ENCODE peak calls at places on chromosomes 16 and 17, in seven cellular contexts. F is SK-N-SH; N is esophagus squamous epithelium; T is aorta; H is dermis blood vessel endothelial cell; X is activated naive CD8-positive, alpha-beta T cell treated with anti-CD3 and anti-CD28 coated beads, Interleukin-2, amount 50 U/mL, for 24 hours; W is astrocyte of the spinal cord. Y is an unnamed sample.

GRCh38 chr16:12162151-12162559 is 185.6 kb downstream of the SNX29 start:
- DNase-seq in F (no peak), N (no peak), T (no peak), H (no peak), X (no peak), W (no peak), Y (no peak)

GRCh38 chr16:46975908-46976470 is 2.5 kb upstream of the DNAJA2 start:
- DNase-seq in F (no peak), N (no peak), T (no peak), H (no peak), X (no peak), W (no peak), Y (no peak)

GRCh38 chr17:80393491-80393890 is 21.5 kb upstream of the ENDOV start:
- DNase-seq in F (no peak), N (no peak), T (no peak), H (no peak), X (no peak), W (no peak), Y (no peak)

GRCh38 chr16:89025636-89026035 is 48.6 kb upstream of the CBFA2T3 start:
- DNase-seq in F (no peak), N (no peak), T (no peak), H (no peak), X (no peak), W (no peak), Y (no peak)

GRCh38 chr16:66006485-66006884 is 360.0 kb upstream of the CDH5 start:
- DNase-seq in F (no peak), N (no peak), T (no peak), H (no peak), X (no peak), W (no peak), Y (no peak)

GRCh38 chr16:87317766-87318121 is 552 bp upstream of the C16orf95 start:
- DNase-seq in F (peak; percentile 75), N (no peak), T (peak; percentile 68), H (peak; percentile 66), X (peak; percentile 40), W (no peak), Y (no peak)

GRCh38 chr16:55701442-55702319 is 45.9 kb downstream of the SLC6A2 start:
- DNase-seq in F (peak; percentile 65), N (no peak), T (peak; percentile 70), H (peak; percentile 82), X (peak; percentile 51), W (peak; percentile 27), Y (no peak)

GRCh38 chr17:79843917-79844815 is 4.9 kb upstream of the CBX4 start:
- DNase-seq in F (peak; percentile 94), N (no peak), T (peak; percentile 83), H (peak; percentile 70), X (no peak), W (peak; percentile 56), Y (no peak)

GRCh38 chr17:75048396-75048933 is 1.4 kb downstream of the KCTD2 start:
- DNase-seq in F (no peak), N (no peak), T (no peak), H (no peak), X (no peak), W (no peak), Y (no peak)

GRCh38 chr17:17377568-17377967 is 74.4 kb downstream of the NT5M start:
- DNase-seq in F (no peak), N (no peak), T (no peak), H (no peak), X (no peak), W (no peak), Y (no peak)

GRCh38 chr16:78503501-78504110 is 404.2 kb downstream of the WWOX start:
- DNase-seq in F (peak; percentile 42), N (no peak), T (no peak), H (peak; percentile 34), X (peak; percentile 36), W (peak; percentile 49), Y (no peak)

GRCh38 chr16:4511441-4512082 is 27.0 kb downstream of the CDIP1 start:
- DNase-seq in F (peak; percentile 77), N (no peak), T (peak; percentile 51), H (peak; percentile 75), X (no peak), W (peak; percentile 26), Y (peak; percentile 64)

GRCh38 chr17:10879110-10879509 is 41.2 kb upstream of the PIRT start:
- DNase-seq in F (peak; percentile 9), N (no peak), T (no peak), H (peak; percentile 33), X (no peak), W (no peak), Y (peak; percentile 9)

GRCh38 chr17:17587614-17588336 is 3.7 kb downstream of the PEMT start:
- DNase-seq in F (no peak), N (no peak), T (no peak), H (no peak), X (no peak), W (no peak), Y (no peak)

GRCh38 chr16:20137194-20137593 is 63.5 kb upstream of the GPR139 start:
- DNase-seq in F (no peak), N (no peak), T (no peak), H (no peak), X (no peak), W (no peak), Y (no peak)